ENCODE peak calls at places on chromosomes 4 and X, in six cellular contexts. B is IMR-90, J is prostate gland, Z is A549, S is ovary, E is transverse colon. U is an unnamed sample.

GRCh38 chrX:6226053-6226645 is 2.5 kb downstream of the NLGN4X start:
- DNase-seq in B (no peak), J (no peak), Z (no peak), S (peak; percentile 56), E (no peak), U (peak; percentile 52)

GRCh38 chrX:47217121-47217851 is 1.2 kb upstream of the CDK16 start:
- DNase-seq in B (peak; percentile 62), J (peak; percentile 8), Z (peak; percentile 14), S (peak; percentile 56), E (no peak), U (no peak)

GRCh38 chrX:110180176-110180927 is 137.5 kb downstream of the AMMECR1 start:
- DNase-seq in B (peak; percentile 84), J (no peak), Z (no peak), S (no peak), E (no peak), U (no peak)

GRCh38 chr4:988726-989721 is 2.2 kb downstream of the IDUA start:
- DNase-seq in B (no peak), J (no peak), Z (no peak), S (no peak), E (no peak), U (no peak)

GRCh38 chr4:130849985-130850632 is 1754.2 kb downstream of the C4orf33 start:
- DNase-seq in B (no peak), J (no peak), Z (no peak), S (no peak), E (peak; percentile 14), U (no peak)

GRCh38 chr4:98659741-98660507 is 1.5 kb upstream of the TSPAN5 start:
- DNase-seq in B (peak; percentile 58), J (no peak), Z (peak; percentile 25), S (no peak), E (no peak), U (no peak)

GRCh38 chr4:145496292-145496691 is 14.6 kb downstream of the SMAD1 start:
- DNase-seq in B (no peak), J (no peak), Z (no peak), S (no peak), E (no peak), U (no peak)

GRCh38 chr4:114015444-114015899 is 36.0 kb upstream of the ARSJ start:
- DNase-seq in B (peak; percentile 99), J (peak; percentile 43), Z (peak; percentile 40), S (no peak), E (no peak), U (no peak)

GRCh38 chrX:126824596-126824995 is 5.1 kb downstream of the PRR32 start:
- DNase-seq in B (no peak), J (no peak), Z (no peak), S (no peak), E (no peak), U (no peak)

GRCh38 chr4:117467404-117467803 is 382.0 kb upstream of the TRAM1L1 start:
- DNase-seq in B (peak; percentile 15), J (no peak), Z (no peak), S (no peak), E (no peak), U (no peak)

GRCh38 chr4:57137261-57137660 is 27.1 kb upstream of the IGFBP7 start:
- DNase-seq in B (no peak), J (no peak), Z (no peak), S (no peak), E (no peak), U (no peak)

GRCh38 chrX:13212191-13212651 is 107.6 kb downstream of the ATXN3L start:
- DNase-seq in B (peak; percentile 13), J (no peak), Z (no peak), S (no peak), E (no peak), U (no peak)

GRCh38 chr4:26826721-26827120 is 33.9 kb upstream of the STIM2 start:
- DNase-seq in B (peak; percentile 59), J (no peak), Z (no peak), S (no peak), E (peak; percentile 44), U (no peak)

GRCh38 chrX:24025741-24026402 is 1.1 kb downstream of the KLHL15 start:
- DNase-seq in B (peak; percentile 81), J (peak; percentile 5), Z (peak; percentile 33), S (no peak), E (no peak), U (no peak)

GRCh38 chr4:168384437-168385141 is 66.0 kb upstream of the DDX60 start:
- DNase-seq in B (peak; percentile 28), J (no peak), Z (no peak), S (no peak), E (peak; percentile 21), U (no peak)

GRCh38 chrX:71998836-71999509 is 88.3 kb downstream of the NHSL2 start:
- DNase-seq in B (no peak), J (no peak), Z (peak; percentile 46), S (no peak), E (no peak), U (no peak)

GRCh38 chr4:101158507-101158906 is 188.8 kb downstream of the PPP3CA start:
- DNase-seq in B (no peak), J (no peak), Z (no peak), S (no peak), E (no peak), U (no peak)

GRCh38 chrX:21748235-21748634 is 9.7 kb downstream of the SMPX start:
- DNase-seq in B (no peak), J (no peak), Z (no peak), S (no peak), E (no peak), U (no peak)

GRCh38 chrX:103573205-103573604 is 12.1 kb upstream of the TCEAL4 start:
- DNase-seq in B (no peak), J (no peak), Z (no peak), S (no peak), E (no peak), U (no peak)

GRCh38 chrX:114800719-114801118 is 216.7 kb downstream of the IL13RA2 start:
- DNase-seq in B (peak; percentile 12), J (no peak), Z (no peak), S (no peak), E (no peak), U (no peak)

GRCh38 chr4:182478475-182478874 is 235.3 kb downstream of the TENM3 start:
- DNase-seq in B (peak; percentile 59), J (no peak), Z (peak; percentile 20), S (no peak), E (no peak), U (no peak)

GRCh38 chr4:185682236-185682635 is 129.8 kb downstream of the SORBS2 start:
- DNase-seq in B (peak; percentile 12), J (no peak), Z (peak; percentile 12), S (no peak), E (no peak), U (no peak)

GRCh38 chr4:15149842-15150592 is 147.7 kb downstream of the CPEB2 start:
- DNase-seq in B (peak; percentile 76), J (peak; percentile 94), Z (peak; percentile 43), S (peak; percentile 75), E (peak; percentile 46), U (peak; percentile 87)

GRCh38 chr4:2722033-2722432 is 34.1 kb downstream of the TNIP2 start:
- DNase-seq in B (no peak), J (no peak), Z (no peak), S (peak; percentile 15), E (no peak), U (no peak)

GRCh38 chr4:39044364-39044946 is 12.2 kb upstream of the TMEM156 start:
- DNase-seq in B (peak; percentile 93), J (peak; percentile 82), Z (peak; percentile 81), S (peak; percentile 93), E (peak; percentile 94), U (peak; percentile 97)

GRCh38 chr4:39047691-39048090 is 14.3 kb upstream of the KLHL5 start:
- DNase-seq in B (peak; percentile 49), J (no peak), Z (no peak), S (no peak), E (no peak), U (no peak)

GRCh38 chr4:39044947-39045734 is 12.9 kb upstream of the TMEM156 start:
- DNase-seq in B (no peak), J (no peak), Z (no peak), S (no peak), E (no peak), U (no peak)

GRCh38 chr4:39045791-39046221 is 13.6 kb upstream of the TMEM156 start:
- DNase-seq in B (peak; percentile 21), J (no peak), Z (no peak), S (no peak), E (no peak), U (peak; percentile 38)

GRCh38 chr4:39046243-39046642 is 14.0 kb upstream of the TMEM156 start:
- DNase-seq in B (peak; percentile 54), J (no peak), Z (no peak), S (no peak), E (no peak), U (no peak)
- H3K27ac ChIP-seq in B (peak overlapping the region; percentile 81), J (peak overlapping the region; percentile 10), Z (peak overlapping the region; percentile 93), S (no peak overlapping the region), E (peak overlapping the region; percentile 95), U (peak overlapping the region; percentile 79)

GRCh38 chr4:127783026-127783769 is 1.1 kb downstream of the HSPA4L start:
- DNase-seq in B (peak; percentile 65), J (peak; percentile 73), Z (peak; percentile 42), S (peak; percentile 77), E (peak; percentile 65), U (peak; percentile 87)
- TF ChIP-seq POLR2A in B (no peak), J (peak; percentile 34), Z (no peak), S (peak; percentile 38), E (no peak), U (no peak)

GRCh38 chr4:143380651-143381050 is 44.0 kb downstream of the GAB1 start:
- DNase-seq in B (peak; percentile 74), J (no peak), Z (no peak), S (no peak), E (no peak), U (no peak)

GRCh38 chr4:143381171-143382118 is 44.8 kb downstream of the GAB1 start:
- DNase-seq in B (peak; percentile 93), J (peak; percentile 63), Z (no peak), S (peak; percentile 79), E (peak; percentile 83), U (no peak)

GRCh38 chr4:143374771-143375170 is 38.1 kb downstream of the GAB1 start:
- DNase-seq in B (no peak), J (no peak), Z (no peak), S (no peak), E (no peak), U (no peak)

GRCh38 chr4:143375326-143376073 is 38.8 kb downstream of the GAB1 start:
- DNase-seq in B (no peak), J (no peak), Z (no peak), S (no peak), E (peak; percentile 43), U (no peak)

GRCh38 chr4:143377635-143378099 is 41.0 kb downstream of the GAB1 start:
- DNase-seq in B (no peak), J (no peak), Z (no peak), S (no peak), E (no peak), U (no peak)
- H3K27ac ChIP-seq in B (no peak overlapping the region), J (no peak overlapping the region), Z (no peak overlapping the region), S (peak overlapping the region; percentile 53), E (peak overlapping the region; percentile 79), U (no peak overlapping the region)

DNA sequence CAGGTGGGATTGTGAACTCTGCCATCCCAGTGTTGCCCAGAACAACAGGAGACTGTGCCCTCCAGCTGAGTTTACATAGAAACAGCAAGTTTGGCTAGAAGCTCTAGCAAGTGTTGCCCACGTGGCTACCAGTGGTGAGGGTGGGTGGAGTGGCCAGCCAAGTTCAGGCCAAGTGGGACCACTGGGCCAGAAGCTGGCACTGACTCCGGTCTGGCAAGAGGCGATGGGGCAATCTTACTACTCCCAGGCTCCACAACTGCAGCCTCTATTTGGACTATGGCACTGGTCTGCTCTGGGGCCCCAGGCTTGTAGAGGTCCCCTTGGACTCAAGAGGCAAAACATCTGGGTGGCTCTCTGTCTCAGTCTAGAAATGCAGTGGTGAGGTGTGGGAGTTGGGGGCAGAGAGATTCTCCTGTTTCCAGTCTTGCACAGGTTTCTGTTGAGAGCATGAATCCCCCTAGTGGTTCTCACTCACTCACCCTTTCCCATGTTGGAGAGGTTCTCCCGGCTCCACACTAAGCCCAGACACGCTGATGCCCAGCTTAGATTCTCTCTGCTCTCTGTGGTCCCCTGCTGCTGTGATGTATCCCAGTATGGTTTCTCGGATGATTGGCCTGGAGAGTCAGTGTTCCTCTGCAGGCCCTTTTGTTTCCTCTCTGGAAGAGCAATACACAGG is 615.3 kb downstream of the PDHA2 start:
- DNase-seq in B (no peak), J (no peak), Z (no peak), S (no peak), E (no peak), U (no peak)
- TF ChIP-seq POLR2A in B (no peak), J (no peak), Z (no peak), S (no peak), E (no peak), U (no peak)